ENCODE peak calls at places on chromosomes 5 and 9, in ten cellular contexts. O is HT1080; K is Right ventricle myocardium superior; H is ACHN; B is RWPE1; L is suprapubic skin; R is GM19239; J is endothelial cell; C is stimulated activated CD8-positive, alpha-beta memory T cell treated with anti-CD3 and anti-CD28 coated beads, Interleukin-15, amount 100 ng/mL, for 1 hour; F is T47D. T is an unnamed sample.

GRCh38 chr5:94847726-94848125 is 229.3 kb downstream of the SLF1 start:
- DNase-seq in O (no peak), K (no peak), H (no peak), B (no peak), L (no peak), R (no peak), J (no peak), C (no peak), F (no peak), T (no peak)

GRCh38 chr5:164041105-164041504 is 535.7 kb downstream of the MAT2B start:
- DNase-seq in O (no peak), K (no peak), H (no peak), B (no peak), L (no peak), R (no peak), J (no peak), C (no peak), F (no peak), T (no peak)

GRCh38 chr9:134987906-134988700 is 70.4 kb upstream of the FCN1 start:
- DNase-seq in O (no peak), K (no peak), H (no peak), B (no peak), L (peak; percentile 40), R (no peak), J (no peak), C (no peak), F (no peak), T (no peak)

GRCh38 chr5:58999804-59000595 is 417.1 kb downstream of the RAB3C start:
- DNase-seq in O (peak; percentile 5), K (no peak), H (no peak), B (peak; percentile 12), L (no peak), R (no peak), J (no peak), C (no peak), F (no peak), T (no peak)

GRCh38 chr9:117744856-117745389 is 40.7 kb downstream of the TLR4 start:
- DNase-seq in O (no peak), K (peak; percentile 47), H (peak; percentile 3), B (peak; percentile 16), L (no peak), R (no peak), J (peak; percentile 5), C (no peak), F (no peak), T (no peak)

GRCh38 chr9:72526901-72527800 is 5.7 kb downstream of the TMC1 start:
- DNase-seq in O (peak; percentile 95), K (peak; percentile 73), H (peak; percentile 82), B (peak; percentile 83), L (peak; percentile 85), R (peak; percentile 10), J (peak; percentile 64), C (peak; percentile 51), F (no peak), T (peak; percentile 83)

GRCh38 chr5:132704875-132705274 is 31.1 kb downstream of the IL4 start:
- DNase-seq in O (peak; percentile 38), K (no peak), H (peak; percentile 17), B (peak; percentile 35), L (no peak), R (no peak), J (no peak), C (no peak), F (no peak), T (no peak)

GRCh38 chr5:138985256-138985655 is 110.1 kb upstream of the LRRTM2 start:
- DNase-seq in O (peak; percentile 63), K (no peak), H (peak; percentile 48), B (no peak), L (no peak), R (no peak), J (no peak), C (no peak), F (no peak), T (no peak)

GRCh38 chr9:96476591-96476990 is 26.6 kb downstream of the HABP4 start:
- DNase-seq in O (peak; percentile 78), K (no peak), H (no peak), B (peak; percentile 37), L (no peak), R (no peak), J (no peak), C (no peak), F (no peak), T (no peak)

GRCh38 chr9:7259544-7260241 is 501.9 kb downstream of the KDM4C start:
- DNase-seq in O (no peak), K (no peak), H (no peak), B (no peak), L (no peak), R (no peak), J (no peak), C (no peak), F (no peak), T (no peak)

GRCh38 chr9:1198085-1198484 is 147.9 kb downstream of the DMRT2 start:
- DNase-seq in O (peak; percentile 23), K (no peak), H (no peak), B (peak; percentile 45), L (no peak), R (no peak), J (no peak), C (no peak), F (no peak), T (no peak)

GRCh38 chr5:81349161-81349560 is 44.8 kb downstream of the ACOT12 start:
- DNase-seq in O (no peak), K (no peak), H (no peak), B (no peak), L (no peak), R (no peak), J (no peak), C (no peak), F (no peak), T (no peak)

GRCh38 chr5:132854301-132854700 is 12.0 kb downstream of the GDF9 start:
- DNase-seq in O (no peak), K (no peak), H (no peak), B (no peak), L (no peak), R (no peak), J (no peak), C (no peak), F (no peak), T (no peak)

GRCh38 chr9:18743421-18743820 is 269.5 kb downstream of the ADAMTSL1 start:
- DNase-seq in O (no peak), K (no peak), H (no peak), B (no peak), L (no peak), R (no peak), J (no peak), C (no peak), F (no peak), T (no peak)

GRCh38 chr5:4862500-4862899 is 277.6 kb upstream of the ADAMTS16 start:
- DNase-seq in O (peak; percentile 31), K (no peak), H (peak; percentile 32), B (peak; percentile 36), L (no peak), R (no peak), J (no peak), C (no peak), F (peak; percentile 57), T (no peak)

GRCh38 chr9:95055851-95056551 is 261.5 kb downstream of the FANCC start:
- DNase-seq in O (no peak), K (no peak), H (no peak), B (no peak), L (no peak), R (no peak), J (no peak), C (no peak), F (no peak), T (no peak)

GRCh38 chr9:110282767-110283136 is 26.4 kb upstream of the TXN start:
- DNase-seq in O (no peak), K (no peak), H (no peak), B (no peak), L (no peak), R (no peak), J (no peak), C (no peak), F (no peak), T (no peak)

GRCh38 chr5:39080597-39081204 is 6.5 kb upstream of the RICTOR start:
- DNase-seq in O (no peak), K (no peak), H (peak; percentile 59), B (no peak), L (no peak), R (peak; percentile 9), J (peak; percentile 59), C (no peak), F (peak; percentile 18), T (peak; percentile 38)

GRCh38 chr5:170161069-170161468 is 55.4 kb downstream of the FOXI1 start:
- DNase-seq in O (no peak), K (no peak), H (no peak), B (no peak), L (no peak), R (no peak), J (no peak), C (no peak), F (no peak), T (no peak)

T was measured in activated T-cell treated with anti-CD3 and anti-CD28 coated beads, Interleukin-2, amount 50 U/mL, for 48 hours.